ENCODE peak calls at places on chromosomes 5 and 9, in seven cellular contexts. V, J, C, K, L, S and A are unnamed samples.

GRCh38 chr5:68424799-68425537 is 209.4 kb downstream of the PIK3R1 start:
- DNase-seq in S (no peak), C (no peak), V (no peak), K (no peak), J (no peak), L (peak; percentile 67), A (no peak)

GRCh38 chr9:99576002-99576401 is 245.7 kb upstream of the NR4A3 start:
- DNase-seq in L (no peak), C (no peak), V (no peak), K (no peak), J (peak; percentile 12), S (no peak), A (no peak)

GRCh38 chr5:37275521-37275920 is 26.3 kb upstream of the CPLANE1 start:
- DNase-seq in L (no peak), S (no peak), K (no peak), J (peak; percentile 5), V (no peak), C (no peak), A (no peak)

GRCh38 chr5:138757061-138757776 is 4.0 kb downstream of the CTNNA1 start:
- DNase-seq in L (no peak), K (no peak), C (no peak), V (no peak), S (no peak), J (no peak), A (no peak)

GRCh38 chr9:123611228-123611627 is 255.2 kb downstream of the CRB2 start:
- DNase-seq in V (no peak), J (no peak), S (no peak), C (no peak), K (no peak), L (no peak), A (no peak)

GRCh38 chr5:34598177-34598794 is 57.8 kb upstream of the RAI14 start:
- DNase-seq in V (no peak), K (no peak), S (peak; percentile 78), L (no peak), J (no peak), C (no peak), A (no peak)

GRCh38 chr9:93133641-93134017 is 422 bp downstream of the NINJ1 start:
- DNase-seq in C (peak; percentile 83), J (peak; percentile 79), V (peak; percentile 85), S (peak; percentile 68), L (no peak), K (peak; percentile 91), A (peak; percentile 95)

GRCh38 chr5:133396187-133396621 is 216.1 kb downstream of the FSTL4 start:
- DNase-seq in J (no peak), S (no peak), C (no peak), L (no peak), V (no peak), K (no peak), A (no peak)

GRCh38 chr5:181037365-181037861 is 2.7 kb upstream of the BTNL9 start:
- DNase-seq in C (no peak), K (no peak), V (no peak), J (no peak), S (no peak), L (no peak), A (no peak)

GRCh38 chr5:151772029-151772867 is 494 bp downstream of the G3BP1 start:
- DNase-seq in V (no peak), L (no peak), K (peak; percentile 96), C (peak; percentile 41), J (peak; percentile 23), S (peak; percentile 28), A (peak; percentile 74)

GRCh38 chr9:83238871-83239624 is 176.1 kb upstream of the RASEF start:
- DNase-seq in V (no peak), C (no peak), L (no peak), K (no peak), S (no peak), J (peak; percentile 25), A (no peak)

GRCh38 chr5:124444147-124444775 is 302.2 kb downstream of the ZNF608 start:
- DNase-seq in S (no peak), V (no peak), C (no peak), K (no peak), J (no peak), L (peak; percentile 59), A (no peak)

DNA sequence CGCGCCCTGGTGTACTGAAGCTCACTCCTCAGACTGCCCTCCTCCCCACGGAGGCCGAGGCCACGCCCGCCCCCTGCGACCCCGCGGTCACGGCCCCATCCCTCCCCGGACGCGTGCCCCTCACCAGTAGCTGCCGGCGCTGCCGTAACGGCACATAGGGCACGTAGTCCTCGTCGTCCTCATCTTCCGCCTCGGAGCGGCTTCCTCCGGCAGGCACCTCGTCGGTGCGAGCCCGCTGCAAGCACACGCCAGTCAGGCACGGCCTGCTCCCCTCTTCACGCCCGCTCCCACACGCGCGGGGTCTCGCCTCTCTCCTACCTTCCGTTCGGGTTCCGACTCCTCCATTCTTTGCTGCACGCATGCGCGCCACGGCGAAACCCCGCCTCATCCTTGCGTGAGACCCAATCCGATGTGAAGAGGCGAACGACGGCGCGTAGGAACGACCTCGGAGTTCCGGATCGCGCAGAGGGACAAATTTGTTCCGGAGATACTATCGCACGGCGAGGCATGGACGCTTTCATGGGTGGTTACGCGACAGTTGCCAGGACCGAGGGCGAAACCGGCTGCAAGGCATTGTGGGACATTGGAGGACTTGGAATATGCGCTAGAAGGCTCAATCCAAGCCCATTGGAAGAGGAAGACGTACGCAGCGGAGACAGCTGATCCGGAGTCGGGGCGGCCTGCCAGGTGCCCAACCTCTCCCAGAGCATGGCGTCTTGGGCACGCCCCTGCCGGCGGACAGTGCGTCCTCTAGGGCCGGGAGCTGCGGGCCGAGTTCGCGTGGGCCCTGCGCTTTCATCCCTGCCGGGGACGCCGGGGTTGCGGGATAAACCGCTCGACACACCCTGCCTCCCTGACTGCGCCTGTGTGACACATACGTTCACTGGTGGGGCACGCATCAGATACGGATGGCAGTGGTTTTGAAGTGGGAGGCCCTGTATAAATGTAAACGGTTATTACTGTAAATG is at the start of gene DDX41:
- DNase-seq in S (peak; percentile 98), J (peak; percentile 96), C (peak; percentile 97), L (peak; percentile 90), V (peak; percentile 96), K (peak; percentile 99), A (peak; percentile 99)
- TF ChIP-seq CTCF in S (no peak), J (peak; percentile 21), C (no peak), L (no peak), V (no peak), K (peak; percentile 24), A (no peak)

GRCh38 chr9:109107402-109108240 is 12.1 kb downstream of the TMEM245 start:
- DNase-seq in C (no peak), L (no peak), J (peak; percentile 33), K (no peak), S (peak; percentile 70), V (no peak), A (no peak)
- TF ChIP-seq EP300 in C (no peak), L (no peak), J (no peak), K (no peak), S (no peak), V (no peak), A (no peak)

GRCh38 chr9:125912667-125913066 is 165.5 kb downstream of the PBX3 start:
- DNase-seq in L (no peak), S (no peak), J (no peak), K (no peak), V (no peak), C (no peak), A (no peak)
- TF ChIP-seq POLR2A in L (no peak), S (no peak), J (no peak), K (no peak), V (no peak), C (no peak), A (no peak)

GRCh38 chr9:119667163-119667562 is 297.9 kb upstream of the BRINP1 start:
- DNase-seq in V (no peak), S (no peak), C (no peak), J (no peak), L (no peak), K (no peak), A (no peak)
- TF ChIP-seq CTCF in V (no peak), S (no peak), C (no peak), J (no peak), L (no peak), K (no peak), A (no peak)

GRCh38 chr9:34991833-34992375 is 2.4 kb downstream of the DNAJB5 start:
- DNase-seq in K (peak; percentile 41), S (no peak), J (peak; percentile 34), L (no peak), C (no peak), V (no peak), A (peak; percentile 85)
- TF ChIP-seq EP300 in K (no peak), S (no peak), J (no peak), L (no peak), C (no peak), V (no peak), A (no peak)